ENCODE peak calls at places on chromosomes 4 and X, in four cellular contexts. G is GM12878, H is H7, F is breast epithelium. I is an unnamed sample.

GRCh38 chr4:41256740-41257256 is at the start of gene UCHL1:
- DNase-seq in G (no peak), H (peak), F (no peak), I (peak)

GRCh38 chr4:86595426-86595805 is 1.3 kb downstream of the PTPN13 start:
- DNase-seq in G (no peak), H (no peak), F (no peak), I (no peak)

GRCh38 chrX:28015993-28016392 is 34.7 kb upstream of the DCAF8L1 start:
- DNase-seq in G (no peak), H (no peak), F (no peak), I (no peak)

GRCh38 chrX:81489987-81490386 is 288.1 kb downstream of the SH3BGRL start:
- DNase-seq in G (no peak), H (no peak), F (no peak), I (no peak)

GRCh38 chr4:152304220-152304619 is 231.7 kb downstream of the FBXW7 start:
- DNase-seq in G (peak), H (no peak), F (no peak), I (no peak)

GRCh38 chrX:125439194-125439849 is 119.7 kb downstream of the TEX13C start:
- DNase-seq in G (no peak), H (no peak), F (no peak), I (no peak)

GRCh38 chr4:40579983-40580382 is 49.7 kb downstream of the RBM47 start:
- DNase-seq in G (no peak), H (no peak), F (no peak), I (no peak)

GRCh38 chrX:15301924-15302323 is 13.5 kb downstream of the ASB11 start:
- DNase-seq in G (no peak), H (no peak), F (no peak), I (peak)

GRCh38 chrX:119042996-119043395 is 29.8 kb upstream of the CT47C1 start:
- DNase-seq in G (no peak), H (no peak), F (no peak), I (no peak)

GRCh38 chrX:13128104-13128503 is 83.7 kb upstream of the FAM9C start:
- DNase-seq in G (no peak), H (no peak), F (no peak), I (no peak)

GRCh38 chr4:177265729-177266128 is 43.9 kb upstream of the NEIL3 start:
- DNase-seq in G (no peak), H (no peak), F (no peak), I (no peak)

GRCh38 chrX:115531818-115532403 is 29.1 kb upstream of the PLS3 start:
- DNase-seq in G (no peak), H (no peak), F (no peak), I (no peak)

GRCh38 chrX:24148535-24149345 is 789 bp upstream of the ZFX start:
- DNase-seq in G (no peak), H (no peak), F (peak), I (no peak)

GRCh38 chrX:150365051-150365952 is 2.2 kb downstream of the MAMLD1 start:
- DNase-seq in G (no peak), H (peak), F (peak), I (peak)

GRCh38 chr4:165915215-165915614 is 42.2 kb downstream of the TLL1 start:
- DNase-seq in G (no peak), H (no peak), F (no peak), I (no peak)

GRCh38 chr4:122038896-122039295 is 87.0 kb upstream of the TRPC3 start:
- DNase-seq in G (no peak), H (no peak), F (no peak), I (no peak)

GRCh38 chr4:56613101-56613862 is 67.8 kb downstream of the HOPX start:
- DNase-seq in G (no peak), H (no peak), F (no peak), I (no peak)

GRCh38 chr4:118175506-118175905 is 141.2 kb downstream of the NDST3 start:
- DNase-seq in G (no peak), H (no peak), F (no peak), I (no peak)

GRCh38 chr4:10746371-10747143 is 62.0 kb upstream of the CLNK start:
- DNase-seq in G (no peak), H (no peak), F (no peak), I (no peak)

GRCh38 chr4:140109626-140110213 is 44.3 kb downstream of the MAML3 start:
- DNase-seq in G (no peak), H (no peak), F (no peak), I (no peak)

GRCh38 chr4:15144249-15144966 is 142.1 kb downstream of the CPEB2 start:
- DNase-seq in G (no peak), H (no peak), F (no peak), I (no peak)

GRCh38 chr4:36338973-36339372 is 57.6 kb downstream of the DTHD1 start:
- DNase-seq in G (no peak), H (no peak), F (no peak), I (no peak)

GRCh38 chr4:95640337-95640736 is 91.6 kb upstream of the UNC5C start:
- DNase-seq in G (no peak), H (no peak), F (no peak), I (no peak)

GRCh38 chr4:90181644-90182043 is 54.5 kb downstream of the CCSER1 start:
- DNase-seq in G (no peak), H (no peak), F (no peak), I (no peak)

GRCh38 chr4:149549911-149550310 is 265.7 kb downstream of the IQCM start:
- DNase-seq in G (no peak), H (peak), F (no peak), I (no peak)

GRCh38 chr4:55154933-55155332 is 29.5 kb upstream of the KDR start:
- DNase-seq in G (no peak), H (no peak), F (no peak), I (no peak)

GRCh38 chr4:30837131-30837539 is 117.0 kb downstream of the PCDH7 start:
- DNase-seq in G (no peak), H (no peak), F (no peak), I (no peak)

GRCh38 chr4:74934016-74934821 is 1.3 kb downstream of the PARM1 start:
- DNase-seq in G (no peak), H (peak), F (peak), I (no peak)

GRCh38 chr4:38805530-38806145 is 1.0 kb upstream of the TLR1 start:
- DNase-seq in G (peak), H (no peak), F (no peak), I (no peak)

GRCh38 chr4:54440394-54441223 is 211.5 kb downstream of the PDGFRA start:
- DNase-seq in G (no peak), H (peak), F (no peak), I (no peak)

GRCh38 chr4:175953960-175954521 is 111.6 kb upstream of the WDR17 start:
- DNase-seq in G (no peak), H (no peak), F (no peak), I (no peak)

GRCh38 chr4:104772849-104773248 is 278.2 kb upstream of the CXXC4 start:
- DNase-seq in G (no peak), H (no peak), F (no peak), I (no peak)

GRCh38 chr4:156705291-156705690 is 266.3 kb downstream of the PDGFC start:
- DNase-seq in G (no peak), H (no peak), F (no peak), I (no peak)

GRCh38 chrX:49165901-49166881 is 3.6 kb downstream of the MAGIX start:
- DNase-seq in G (peak), H (peak), F (peak), I (no peak)

GRCh38 chr4:1843852-1844251 is 12.1 kb downstream of the LETM1 start:
- DNase-seq in G (no peak), H (no peak), F (no peak), I (no peak)

GRCh38 chrX:20973038-20973437 is 401.2 kb upstream of the CNKSR2 start:
- DNase-seq in G (no peak), H (peak), F (no peak), I (no peak)
- H3K4me3 ChIP-seq in G (no peak), H (no peak), F (no peak), I (no peak)

DNA sequence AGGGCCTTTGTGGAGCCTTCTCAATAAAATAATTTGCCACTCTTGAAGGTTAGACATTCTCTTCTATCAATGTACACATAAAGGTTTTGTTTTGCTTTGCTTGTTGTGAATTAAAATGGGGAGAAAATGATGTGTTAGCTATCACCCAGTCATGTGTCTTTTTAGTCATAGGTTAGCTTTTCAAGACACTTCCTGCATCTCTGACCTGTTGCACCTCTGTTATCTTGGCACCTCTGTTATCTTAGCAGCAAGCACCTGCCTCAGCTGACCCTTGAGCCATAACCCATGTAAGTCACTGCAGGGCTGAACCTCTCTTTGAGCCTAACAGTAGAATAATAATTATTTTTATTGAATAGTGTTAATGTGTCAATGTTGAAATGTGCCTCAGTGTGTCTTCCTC is 1.0 kb downstream of the TMEM144 start:
- DNase-seq in G (no peak), H (no peak), F (no peak), I (no peak)
- H3K4me3 ChIP-seq in G (no peak), H (no peak), F (peak), I (peak)

GRCh38 chr4:76406070-76406469 is 14.9 kb downstream of the CCDC158 start:
- DNase-seq in G (no peak), H (no peak), F (no peak), I (no peak)

GRCh38 chr4:76401654-76402053 is 19.3 kb downstream of the CCDC158 start:
- DNase-seq in G (no peak), H (no peak), F (no peak), I (no peak)

GRCh38 chr4:76410621-76411020 is 10.3 kb downstream of the CCDC158 start:
- DNase-seq in G (no peak), H (no peak), F (no peak), I (no peak)

GRCh38 chr4:76407440-76408119 is 13.4 kb downstream of the CCDC158 start:
- DNase-seq in G (no peak), H (no peak), F (no peak), I (no peak)
- H3K4me3 ChIP-seq in G (no peak), H (no peak), F (no peak), I (no peak)

DNA sequence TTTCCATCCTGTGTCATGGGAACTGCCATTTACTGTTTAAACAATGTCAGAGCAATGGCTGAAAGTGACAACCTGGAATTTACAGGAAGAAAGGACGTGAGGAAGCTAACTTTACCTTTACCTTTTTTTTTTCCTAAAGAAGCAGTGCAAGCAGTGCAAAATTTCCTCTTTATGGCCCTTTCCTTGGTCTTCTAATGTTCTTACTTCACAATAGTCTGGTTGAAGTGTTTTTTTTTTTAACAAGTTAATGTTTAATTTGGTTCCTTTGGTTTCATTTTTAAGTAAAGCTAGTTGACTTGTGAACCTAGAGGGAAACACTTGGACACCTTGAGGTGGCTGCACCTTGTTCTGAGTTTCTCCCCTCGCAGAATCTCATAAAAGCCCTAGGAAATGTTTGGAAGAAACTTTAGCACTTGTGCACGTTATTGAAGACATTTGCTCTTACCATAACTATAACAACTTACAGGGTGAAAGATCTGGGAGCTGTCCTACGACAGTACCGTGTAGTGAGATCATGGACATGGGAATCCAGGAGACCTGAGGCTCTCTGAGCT is 1.8 kb downstream of the SGMS2 start:
- DNase-seq in G (no peak), H (no peak), F (no peak), I (no peak)
- H3K4me3 ChIP-seq in G (no peak), H (no peak), F (peak), I (peak)

DNA sequence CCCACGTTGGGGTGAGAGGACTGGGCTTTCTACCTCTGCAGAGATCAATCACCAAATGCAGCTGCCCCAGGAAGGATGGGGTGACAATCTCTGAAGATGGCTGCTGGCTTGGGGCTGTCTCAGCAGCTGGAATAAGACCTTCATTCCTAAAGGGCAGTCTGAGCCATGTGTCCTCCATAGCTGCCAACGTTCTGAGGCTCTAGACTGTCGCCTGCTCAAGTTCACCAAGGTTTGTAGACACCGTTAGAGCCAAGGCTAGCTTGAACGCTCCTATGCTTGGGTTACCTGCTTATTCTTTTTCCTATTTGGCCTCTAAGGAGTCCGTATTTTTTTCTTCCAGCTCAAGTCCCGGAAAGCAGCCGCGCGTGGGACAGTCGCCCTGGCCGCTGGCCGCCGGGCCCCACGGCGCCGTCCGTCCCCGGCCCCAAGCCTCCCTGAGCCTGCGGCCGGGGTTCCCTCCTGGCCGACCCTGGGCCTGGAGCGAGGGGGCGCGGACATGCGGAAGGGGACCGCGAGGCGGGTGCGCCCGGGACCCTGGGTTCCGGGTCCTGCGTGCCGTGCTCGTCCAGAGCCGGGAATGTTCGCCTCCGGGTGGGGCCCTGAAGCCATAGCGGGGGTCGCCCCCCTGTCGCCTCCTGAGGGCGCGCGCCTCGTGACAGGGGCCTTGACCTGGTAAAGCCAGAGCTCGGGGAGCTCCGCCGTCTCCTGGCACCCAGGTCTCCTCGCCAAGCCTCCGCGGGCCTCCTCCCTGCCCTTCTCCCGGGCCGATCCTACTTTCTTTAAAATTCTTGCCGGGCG is 23.3 kb downstream of the MRFAP1 start:
- DNase-seq in G (no peak), H (no peak), F (no peak), I (no peak)
- H3K4me3 ChIP-seq in G (no peak), H (no peak), F (peak), I (peak)

GRCh38 chrX:37722595-37722994 is 37.0 kb downstream of the XK start:
- DNase-seq in G (no peak), H (no peak), F (no peak), I (no peak)
- H3K4me3 ChIP-seq in G (no peak), H (no peak), F (no peak), I (no peak)

DNA sequence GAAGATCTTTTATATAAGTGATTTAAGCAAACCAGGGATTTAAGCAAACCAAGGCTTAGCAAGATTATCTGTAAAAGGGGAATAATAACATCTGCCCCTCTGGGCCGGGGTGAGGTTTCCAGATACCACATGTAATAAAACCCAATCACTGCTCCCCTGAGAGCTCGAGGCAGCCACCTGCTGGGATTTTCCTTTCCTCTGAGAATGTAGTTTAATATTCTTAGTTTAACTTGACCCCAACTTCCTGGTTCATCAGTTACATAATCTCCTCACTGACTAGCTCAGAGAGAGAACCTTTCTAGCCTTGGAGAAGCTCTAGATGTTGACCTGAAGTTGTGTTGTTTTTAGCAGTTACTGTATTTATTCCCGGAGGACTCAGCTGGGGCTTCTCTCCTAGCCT is 322.4 kb downstream of the ARHGAP10 start:
- DNase-seq in G (no peak), H (no peak), F (no peak), I (no peak)
- H3K4me3 ChIP-seq in G (no peak), H (no peak), F (no peak), I (no peak)

GRCh38 chr4:89108068-89108467 is 3.3 kb upstream of the TIGD2 start:
- DNase-seq in G (no peak), H (no peak), F (no peak), I (no peak)

GRCh38 chr4:89110986-89111832 is at the start of gene TIGD2:
- DNase-seq in G (peak), H (peak), F (peak), I (peak)

GRCh38 chr4:89111833-89112563 is 665 bp downstream of the TIGD2 start:
- DNase-seq in G (no peak), H (peak), F (peak), I (no peak)

GRCh38 chr4:89110541-89110985 is 770 bp upstream of the TIGD2 start:
- DNase-seq in G (no peak), H (peak), F (peak), I (no peak)

GRCh38 chr4:89109841-89110540 is 1.3 kb upstream of the TIGD2 start:
- DNase-seq in G (no peak), H (peak), F (no peak), I (no peak)
- H3K4me3 ChIP-seq in G (peak), H (peak), F (peak), I (peak)

GRCh38 chr4:3829211-3829953 is 63.2 kb downstream of the ADRA2C start:
- DNase-seq in G (no peak), H (no peak), F (no peak), I (no peak)
- H3K4me3 ChIP-seq in G (no peak), H (no peak), F (no peak), I (no peak)

GRCh38 chr4:123401466-123402175 is 5.0 kb downstream of the SPRY1 start:
- DNase-seq in G (no peak), H (no peak), F (no peak), I (no peak)
- H3K4me3 ChIP-seq in G (no peak), H (no peak), F (peak), I (peak)